ENCODE peak calls at places on chromosome 17, in eight cellular contexts. One of them, this sample, is unnamed.

GRCh38 chr17:32801193-32801592 is 75.7 kb downstream of the MYO1D start:
- DNase-seq in Peyer's patch: no peak
- DNase-seq in neural progenitor cell: no peak
- DNase-seq in endothelial cell: no peak
- DNase-seq in transverse colon: no peak
- DNase-seq in coronary artery: no peak
- DNase-seq in choroid plexus epithelial cell: no peak
- DNase-seq in AG10803: no peak
- DNase-seq in this sample: no peak

GRCh38 chr17:1709403-1709891 is 730 bp downstream of the TLCD2 start:
- DNase-seq in neural progenitor cell: peak; percentile 39
- DNase-seq in AG10803: peak; percentile 67
- DNase-seq in endothelial cell: no peak
- DNase-seq in transverse colon: no peak
- DNase-seq in choroid plexus epithelial cell: no peak
- DNase-seq in Peyer's patch: no peak
- DNase-seq in coronary artery: no peak
- DNase-seq in this sample: no peak

GRCh38 chr17:32610027-32610650 is 123.3 kb downstream of the CDK5R1 start:
- DNase-seq in transverse colon: no peak
- DNase-seq in coronary artery: no peak
- DNase-seq in AG10803: no peak
- DNase-seq in Peyer's patch: no peak
- DNase-seq in neural progenitor cell: peak; percentile 64
- DNase-seq in endothelial cell: no peak
- DNase-seq in choroid plexus epithelial cell: no peak
- DNase-seq in this sample: no peak

GRCh38 chr17:55845385-55845784 is 94.5 kb downstream of the PCTP start:
- DNase-seq in transverse colon: peak; percentile 33
- DNase-seq in neural progenitor cell: peak; percentile 84
- DNase-seq in coronary artery: peak; percentile 74
- DNase-seq in Peyer's patch: peak; percentile 53
- DNase-seq in AG10803: peak; percentile 31
- DNase-seq in endothelial cell: peak; percentile 77
- DNase-seq in choroid plexus epithelial cell: peak; percentile 47
- DNase-seq in this sample: no peak

GRCh38 chr17:17119533-17119932 is 77.3 kb downstream of the MPRIP start:
- DNase-seq in choroid plexus epithelial cell: peak; percentile 73
- DNase-seq in AG10803: peak; percentile 50
- DNase-seq in endothelial cell: no peak
- DNase-seq in neural progenitor cell: no peak
- DNase-seq in coronary artery: no peak
- DNase-seq in transverse colon: peak; percentile 66
- DNase-seq in Peyer's patch: peak; percentile 83
- DNase-seq in this sample: no peak

GRCh38 chr17:3738562-3739295 is 15.0 kb downstream of the HASPIN start:
- DNase-seq in transverse colon: peak; percentile 68
- DNase-seq in choroid plexus epithelial cell: no peak
- DNase-seq in AG10803: no peak
- DNase-seq in Peyer's patch: peak; percentile 89
- DNase-seq in coronary artery: no peak
- DNase-seq in endothelial cell: no peak
- DNase-seq in neural progenitor cell: peak; percentile 50
- DNase-seq in this sample: peak; percentile 37

GRCh38 chr17:30506423-30506822 is 29.2 kb downstream of the GOSR1 start:
- DNase-seq in coronary artery: no peak
- DNase-seq in neural progenitor cell: no peak
- DNase-seq in endothelial cell: no peak
- DNase-seq in choroid plexus epithelial cell: no peak
- DNase-seq in AG10803: no peak
- DNase-seq in transverse colon: no peak
- DNase-seq in Peyer's patch: no peak
- DNase-seq in this sample: no peak

GRCh38 chr17:2737693-2738092 is 11.8 kb downstream of the CCDC92B start:
- DNase-seq in transverse colon: no peak
- DNase-seq in AG10803: no peak
- DNase-seq in endothelial cell: no peak
- DNase-seq in Peyer's patch: no peak
- DNase-seq in coronary artery: no peak
- DNase-seq in neural progenitor cell: no peak
- DNase-seq in choroid plexus epithelial cell: no peak
- DNase-seq in this sample: no peak

GRCh38 chr17:21001813-21002221 is 41.0 kb downstream of the USP22 start:
- DNase-seq in neural progenitor cell: no peak
- DNase-seq in choroid plexus epithelial cell: no peak
- DNase-seq in transverse colon: peak; percentile 37
- DNase-seq in coronary artery: no peak
- DNase-seq in AG10803: no peak
- DNase-seq in Peyer's patch: no peak
- DNase-seq in endothelial cell: no peak
- DNase-seq in this sample: no peak

GRCh38 chr17:75012320-75013076 is at the start of gene MRPL58:
- DNase-seq in coronary artery: peak; percentile 89
- DNase-seq in endothelial cell: peak; percentile 85
- DNase-seq in neural progenitor cell: peak; percentile 95
- DNase-seq in choroid plexus epithelial cell: peak; percentile 90
- DNase-seq in transverse colon: peak; percentile 86
- DNase-seq in Peyer's patch: peak; percentile 89
- DNase-seq in AG10803: peak; percentile 82
- DNase-seq in this sample: peak; percentile 91
- TF ChIP-seq CTCF in coronary artery: peak; percentile 28
- TF ChIP-seq CTCF in endothelial cell: peak; percentile 64
- TF ChIP-seq CTCF in neural progenitor cell: peak; percentile 55
- TF ChIP-seq CTCF in choroid plexus epithelial cell: peak; percentile 71
- TF ChIP-seq CTCF in transverse colon: peak; percentile 84
- TF ChIP-seq CTCF in Peyer's patch: peak; percentile 77
- TF ChIP-seq CTCF in AG10803: peak; percentile 42
- TF ChIP-seq CTCF in this sample: peak; percentile 64

DNA sequence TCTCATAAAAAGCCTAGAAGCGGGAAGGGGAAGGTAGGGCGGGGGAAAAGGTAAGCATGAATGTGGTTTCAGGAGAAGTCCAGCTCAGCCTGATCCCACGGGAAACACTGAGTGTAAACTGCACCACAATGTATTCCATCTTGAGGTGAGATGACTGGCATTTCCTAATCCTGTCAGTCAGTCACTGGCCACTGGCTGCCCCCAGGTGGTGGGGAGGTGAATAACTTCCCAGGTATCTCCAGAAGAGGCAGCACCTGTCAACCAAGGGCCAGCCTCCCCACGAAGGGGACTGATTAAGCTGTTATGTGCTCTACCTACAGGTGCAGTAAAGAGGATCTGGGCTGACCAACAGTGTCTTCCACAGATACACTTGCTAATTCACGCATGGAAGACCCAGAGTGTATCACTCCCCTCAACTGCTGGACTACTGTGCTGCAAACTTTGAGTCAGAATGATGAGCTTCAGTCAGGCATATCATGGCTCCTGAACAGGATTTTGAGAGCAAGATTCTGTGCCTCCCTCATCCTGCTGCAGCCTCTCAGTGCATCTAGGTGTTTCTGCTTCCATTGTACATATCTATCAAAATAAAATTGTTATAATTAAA is 108.5 kb upstream of the CCL2 start:
- DNase-seq in choroid plexus epithelial cell: no peak
- DNase-seq in coronary artery: peak; percentile 41
- DNase-seq in endothelial cell: peak; percentile 77
- DNase-seq in Peyer's patch: peak; percentile 69
- DNase-seq in neural progenitor cell: peak; percentile 77
- DNase-seq in AG10803: no peak
- DNase-seq in transverse colon: peak; percentile 73
- DNase-seq in this sample: peak; percentile 85
- TF ChIP-seq CTCF in choroid plexus epithelial cell: peak; percentile 20
- TF ChIP-seq CTCF in coronary artery: no peak
- TF ChIP-seq CTCF in endothelial cell: peak; percentile 72
- TF ChIP-seq CTCF in Peyer's patch: peak; percentile 55
- TF ChIP-seq CTCF in neural progenitor cell: peak; percentile 81
- TF ChIP-seq CTCF in AG10803: no peak
- TF ChIP-seq CTCF in transverse colon: peak; percentile 82
- TF ChIP-seq CTCF in this sample: peak; percentile 64

DNA sequence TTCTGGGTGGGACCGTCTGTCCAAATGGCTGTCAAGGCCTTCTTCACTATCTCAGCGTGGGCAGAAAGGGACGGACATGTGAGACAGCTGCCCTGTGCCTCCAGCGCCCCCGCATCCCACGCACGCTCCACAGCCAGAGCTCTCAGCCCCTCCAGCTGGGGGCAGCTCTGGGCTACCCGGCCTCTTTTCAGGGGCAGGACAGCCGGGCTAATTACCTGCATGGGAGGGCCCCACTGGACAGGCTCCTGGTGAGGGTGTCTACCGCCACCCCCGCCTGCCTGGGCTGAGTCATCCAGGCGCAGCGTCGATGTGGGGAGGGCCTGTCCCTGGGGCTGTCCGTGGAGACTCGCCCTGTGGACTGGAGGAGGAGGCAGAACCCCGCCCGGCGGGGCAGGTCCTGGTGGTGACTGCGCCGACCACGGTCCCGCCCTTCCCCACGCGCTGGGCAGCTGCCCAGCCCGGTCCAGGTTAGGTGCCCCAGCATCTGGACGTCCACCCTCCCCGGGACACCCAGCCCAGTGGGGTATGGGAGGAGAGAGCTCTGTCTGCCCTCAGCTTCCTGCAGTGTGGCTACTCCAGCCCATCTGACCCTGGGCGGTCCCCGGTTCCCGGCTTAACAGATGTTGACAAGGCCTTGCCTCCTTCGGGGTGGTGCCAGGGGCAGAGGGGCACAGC is 5.9 kb upstream of the METRNL start:
- DNase-seq in choroid plexus epithelial cell: no peak
- DNase-seq in coronary artery: no peak
- DNase-seq in endothelial cell: no peak
- DNase-seq in transverse colon: peak; percentile 87
- DNase-seq in Peyer's patch: peak; percentile 90
- DNase-seq in neural progenitor cell: no peak
- DNase-seq in AG10803: no peak
- DNase-seq in this sample: peak; percentile 80
- TF ChIP-seq CTCF in choroid plexus epithelial cell: no peak
- TF ChIP-seq CTCF in coronary artery: no peak
- TF ChIP-seq CTCF in endothelial cell: no peak
- TF ChIP-seq CTCF in transverse colon: peak; percentile 36
- TF ChIP-seq CTCF in Peyer's patch: peak; percentile 55
- TF ChIP-seq CTCF in neural progenitor cell: no peak
- TF ChIP-seq CTCF in AG10803: no peak
- TF ChIP-seq CTCF in this sample: no peak

GRCh38 chr17:46193626-46194392 is 580 bp upstream of the KANSL1 start:
- DNase-seq in coronary artery: peak; percentile 96
- DNase-seq in Peyer's patch: peak; percentile 97
- DNase-seq in endothelial cell: peak; percentile 96
- DNase-seq in transverse colon: peak; percentile 96
- DNase-seq in neural progenitor cell: peak; percentile 97
- DNase-seq in AG10803: peak; percentile 99
- DNase-seq in choroid plexus epithelial cell: peak; percentile 92
- DNase-seq in this sample: peak; percentile 99

GRCh38 chr17:46192484-46193245 is 564 bp downstream of the KANSL1 start:
- DNase-seq in transverse colon: peak; percentile 62
- DNase-seq in neural progenitor cell: peak; percentile 85
- DNase-seq in AG10803: peak; percentile 71
- DNase-seq in choroid plexus epithelial cell: peak; percentile 73
- DNase-seq in Peyer's patch: peak; percentile 81
- DNase-seq in coronary artery: peak; percentile 79
- DNase-seq in endothelial cell: peak; percentile 79
- DNase-seq in this sample: peak; percentile 84

GRCh38 chr17:46192211-46192483 is 1.1 kb downstream of the KANSL1 start:
- DNase-seq in endothelial cell: no peak
- DNase-seq in transverse colon: no peak
- DNase-seq in choroid plexus epithelial cell: no peak
- DNase-seq in coronary artery: no peak
- DNase-seq in neural progenitor cell: no peak
- DNase-seq in AG10803: no peak
- DNase-seq in Peyer's patch: no peak
- DNase-seq in this sample: no peak

GRCh38 chr17:46194393-46195216 is 1.4 kb upstream of the KANSL1 start:
- DNase-seq in endothelial cell: peak; percentile 51
- DNase-seq in neural progenitor cell: peak; percentile 33
- DNase-seq in transverse colon: no peak
- DNase-seq in choroid plexus epithelial cell: peak; percentile 67
- DNase-seq in AG10803: peak; percentile 54
- DNase-seq in Peyer's patch: no peak
- DNase-seq in coronary artery: no peak
- DNase-seq in this sample: peak; percentile 65

DNA sequence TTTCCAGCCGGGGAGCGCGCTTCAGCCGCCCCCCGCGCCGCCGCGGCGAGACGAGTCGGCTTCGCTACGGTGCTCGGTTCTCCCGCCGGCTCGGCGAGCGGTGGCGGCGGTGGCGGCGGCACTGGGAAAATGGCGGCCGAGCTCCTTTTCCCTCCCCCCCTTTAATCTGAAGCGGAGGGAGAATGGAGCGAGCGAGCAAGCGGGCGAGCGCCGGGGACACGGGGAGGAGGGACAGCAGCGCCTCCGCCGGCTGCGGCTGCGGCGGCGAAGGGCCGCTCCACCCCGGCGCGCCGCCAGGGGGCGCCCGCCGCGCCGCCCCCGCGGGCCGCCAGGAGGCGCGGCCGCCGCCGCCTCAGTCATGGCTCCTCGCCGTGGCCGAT is at the start of gene KANSL1:
- DNase-seq in endothelial cell: peak; percentile 96
- DNase-seq in transverse colon: peak; percentile 89
- DNase-seq in neural progenitor cell: peak; percentile 99
- DNase-seq in Peyer's patch: peak; percentile 92
- DNase-seq in coronary artery: peak; percentile 88
- DNase-seq in AG10803: peak; percentile 94
- DNase-seq in choroid plexus epithelial cell: peak; percentile 92
- DNase-seq in this sample: peak; percentile 96
- TF ChIP-seq CTCF in endothelial cell: no peak
- TF ChIP-seq CTCF in transverse colon: no peak
- TF ChIP-seq CTCF in neural progenitor cell: no peak
- TF ChIP-seq CTCF in Peyer's patch: peak; percentile 91
- TF ChIP-seq CTCF in coronary artery: peak; percentile 27
- TF ChIP-seq CTCF in AG10803: peak; percentile 52
- TF ChIP-seq CTCF in choroid plexus epithelial cell: peak; percentile 47
- TF ChIP-seq CTCF in this sample: peak; percentile 64

GRCh38 chr17:38667787-38668122 is 7.0 kb downstream of the EPOP start:
- DNase-seq in neural progenitor cell: no peak
- DNase-seq in AG10803: no peak
- DNase-seq in choroid plexus epithelial cell: no peak
- DNase-seq in endothelial cell: no peak
- DNase-seq in coronary artery: no peak
- DNase-seq in transverse colon: no peak
- DNase-seq in Peyer's patch: no peak
- DNase-seq in this sample: no peak
- TF ChIP-seq CTCF in neural progenitor cell: no peak
- TF ChIP-seq CTCF in AG10803: no peak
- TF ChIP-seq CTCF in choroid plexus epithelial cell: no peak
- TF ChIP-seq CTCF in endothelial cell: peak; percentile 45
- TF ChIP-seq CTCF in coronary artery: no peak
- TF ChIP-seq CTCF in transverse colon: no peak
- TF ChIP-seq CTCF in Peyer's patch: no peak
- TF ChIP-seq CTCF in this sample: no peak

DNA sequence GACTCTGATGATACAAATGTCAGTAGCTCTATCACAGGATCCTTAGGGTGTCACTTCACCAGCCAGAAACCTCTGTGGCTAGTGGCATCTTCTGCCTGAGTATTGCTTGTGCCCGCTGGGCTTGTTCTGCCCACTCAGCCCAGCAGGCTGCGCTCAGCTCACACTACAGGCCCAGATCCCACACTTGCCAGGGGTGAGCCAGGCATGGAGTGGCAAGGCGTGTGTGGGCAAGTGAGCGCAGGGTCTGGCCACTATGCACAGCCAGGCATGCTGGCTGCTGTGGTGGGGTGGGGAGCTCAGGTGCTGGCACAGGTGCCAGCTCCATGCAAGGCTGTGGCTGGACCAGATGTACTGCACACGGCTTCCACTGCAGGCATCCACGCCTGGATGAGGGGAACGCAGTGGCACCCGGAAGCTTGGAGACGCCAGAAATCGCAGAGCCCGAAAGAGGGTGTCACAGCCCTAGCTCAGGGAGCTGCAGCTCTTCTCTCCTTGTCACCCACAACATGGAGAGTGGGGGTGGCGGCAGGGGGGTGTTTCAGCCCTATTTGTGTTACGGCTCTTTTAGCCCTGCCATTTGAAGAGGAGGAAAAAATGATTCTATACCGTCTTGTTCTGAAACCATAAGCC is 10.2 kb downstream of the CFAP97D1 start:
- DNase-seq in AG10803: no peak
- DNase-seq in endothelial cell: no peak
- DNase-seq in Peyer's patch: no peak
- DNase-seq in neural progenitor cell: no peak
- DNase-seq in coronary artery: no peak
- DNase-seq in transverse colon: no peak
- DNase-seq in choroid plexus epithelial cell: no peak
- DNase-seq in this sample: no peak
- TF ChIP-seq CTCF in AG10803: no peak
- TF ChIP-seq CTCF in endothelial cell: no peak
- TF ChIP-seq CTCF in Peyer's patch: peak; percentile 44
- TF ChIP-seq CTCF in neural progenitor cell: peak; percentile 13
- TF ChIP-seq CTCF in coronary artery: no peak
- TF ChIP-seq CTCF in transverse colon: no peak
- TF ChIP-seq CTCF in choroid plexus epithelial cell: peak; percentile 52
- TF ChIP-seq CTCF in this sample: no peak

This sample was measured in Calu3.